ENCODE peak calls at places on chromosomes 3 and 15, in seven cellular contexts. U is tibial nerve, P is A549, M is ovary, R is stomach, I is suprapubic skin, G is transverse colon. W is an unnamed sample.

GRCh38 chr15:57859130-57859685 is 152.7 kb downstream of the POLR2M start:
- DNase-seq in U (no peak), P (no peak), M (no peak), R (no peak), I (no peak), G (no peak), W (peak; percentile 60)

GRCh38 chr3:122398920-122399319 is 14.9 kb downstream of the FAM162A start:
- DNase-seq in U (no peak), P (no peak), M (no peak), R (no peak), I (no peak), G (no peak), W (no peak)

GRCh38 chr3:45692866-45693265 is 3.7 kb downstream of the SACM1L start:
- DNase-seq in U (no peak), P (no peak), M (no peak), R (no peak), I (no peak), G (no peak), W (no peak)

GRCh38 chr3:65439641-65440040 is 599.1 kb downstream of the MAGI1 start:
- DNase-seq in U (peak; percentile 39), P (peak; percentile 46), M (peak; percentile 9), R (peak; percentile 37), I (no peak), G (peak; percentile 35), W (no peak)

GRCh38 chr3:184656991-184657669 is 54.7 kb downstream of the MAGEF1 start:
- DNase-seq in U (no peak), P (no peak), M (no peak), R (no peak), I (no peak), G (no peak), W (no peak)

GRCh38 chr3:171772427-171773056 is 37.7 kb downstream of the PLD1 start:
- DNase-seq in U (peak; percentile 79), P (peak; percentile 55), M (peak; percentile 60), R (peak; percentile 60), I (no peak), G (peak; percentile 61), W (no peak)

GRCh38 chr3:184477940-184478339 is 83.6 kb upstream of the EPHB3 start:
- DNase-seq in U (no peak), P (no peak), M (no peak), R (no peak), I (no peak), G (no peak), W (peak; percentile 8)

GRCh38 chr3:31704156-31704555 is 171.4 kb downstream of the STT3B start:
- DNase-seq in U (no peak), P (no peak), M (no peak), R (no peak), I (no peak), G (no peak), W (no peak)

GRCh38 chr15:29936353-29937049 is 114.2 kb upstream of the TJP1 start:
- DNase-seq in U (no peak), P (no peak), M (no peak), R (no peak), I (no peak), G (no peak), W (no peak)

GRCh38 chr3:339346-339745 is 142.8 kb downstream of the CHL1 start:
- DNase-seq in U (no peak), P (no peak), M (no peak), R (no peak), I (no peak), G (no peak), W (no peak)

GRCh38 chr3:179713643-179714090 is 60.8 kb downstream of the USP13 start:
- DNase-seq in U (no peak), P (no peak), M (no peak), R (no peak), I (no peak), G (no peak), W (no peak)

GRCh38 chr15:91268510-91268909 is 168.5 kb downstream of the SV2B start:
- DNase-seq in U (no peak), P (peak; percentile 49), M (no peak), R (no peak), I (no peak), G (no peak), W (no peak)

GRCh38 chr3:24521306-24522154 is 26.9 kb upstream of the THRB start:
- DNase-seq in U (peak; percentile 16), P (peak; percentile 28), M (peak; percentile 28), R (peak; percentile 65), I (peak; percentile 73), G (peak; percentile 62), W (no peak)

GRCh38 chr3:71444028-71444860 is 139.3 kb downstream of the FOXP1 start:
- DNase-seq in U (peak; percentile 39), P (no peak), M (no peak), R (peak; percentile 49), I (no peak), G (peak; percentile 64), W (no peak)

GRCh38 chr3:158532099-158532734 is 38.8 kb upstream of the MLF1 start:
- DNase-seq in U (peak; percentile 17), P (peak; percentile 71), M (no peak), R (no peak), I (no peak), G (no peak), W (no peak)

GRCh38 chr3:124834723-124835718 is 52.1 kb downstream of the ITGB5 start:
- DNase-seq in U (no peak), P (peak; percentile 91), M (peak; percentile 65), R (peak; percentile 80), I (peak; percentile 68), G (peak; percentile 75), W (no peak)
- TF ChIP-seq EP300 in U (no peak), P (peak; percentile 8), M (no peak), R (no peak), I (no peak), G (no peak), W (no peak)

GRCh38 chr15:25054329-25054728 is 99.5 kb downstream of the SNRPN start:
- DNase-seq in U (no peak), P (no peak), M (no peak), R (peak; percentile 19), I (no peak), G (no peak), W (no peak)
- H3K9me3 ChIP-seq in U (peaks cover 100% of the 10 kb centered on the region), P (peaks cover 68% of the 10 kb centered on the region), M (peaks cover 56% of the 10 kb centered on the region), R (peaks cover 96% of the 10 kb centered on the region), I (peaks cover 98% of the 10 kb centered on the region), G (peaks cover 99% of the 10 kb centered on the region), W (peaks cover 100% of the 10 kb centered on the region)

GRCh38 chr3:167032267-167032876 is 347.7 kb downstream of the ZBBX start:
- DNase-seq in U (no peak), P (peak; percentile 55), M (no peak), R (no peak), I (no peak), G (no peak), W (no peak)
- TF ChIP-seq CTCF in U (no peak), P (peak; percentile 36), M (no peak), R (no peak), I (no peak), G (no peak), W (peak; percentile 43)

DNA sequence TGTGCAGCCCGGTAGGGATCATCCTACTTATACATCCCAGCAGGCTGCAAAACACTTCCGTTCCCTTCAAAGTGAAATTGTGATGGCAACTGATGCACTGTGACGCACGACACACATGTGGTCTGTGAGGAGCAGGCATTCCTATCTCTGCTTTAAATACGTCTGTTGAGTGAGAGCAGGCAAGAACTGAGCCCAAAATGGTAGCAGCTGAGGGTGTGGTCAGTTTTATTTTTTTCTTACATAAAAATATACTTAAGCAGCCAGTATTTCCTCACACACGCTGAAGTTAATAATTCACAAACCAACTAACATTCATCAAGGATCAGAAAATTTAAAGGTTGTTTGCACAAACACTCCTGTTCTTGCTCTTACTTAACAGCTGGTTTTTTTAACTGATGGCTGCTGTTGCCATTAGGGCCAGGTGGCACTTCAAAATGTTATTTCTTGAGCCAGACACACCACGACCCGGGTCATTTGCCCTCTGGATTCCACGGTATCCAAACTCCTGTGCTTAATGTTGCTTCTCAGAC is 23.9 kb downstream of the LRIG1 start:
- DNase-seq in U (no peak), P (no peak), M (no peak), R (no peak), I (no peak), G (peak; percentile 41), W (no peak)
- TF ChIP-seq EP300 in U (no peak), P (no peak), M (no peak), R (peak; percentile 55), I (no peak), G (peak; percentile 56), W (no peak)

DNA sequence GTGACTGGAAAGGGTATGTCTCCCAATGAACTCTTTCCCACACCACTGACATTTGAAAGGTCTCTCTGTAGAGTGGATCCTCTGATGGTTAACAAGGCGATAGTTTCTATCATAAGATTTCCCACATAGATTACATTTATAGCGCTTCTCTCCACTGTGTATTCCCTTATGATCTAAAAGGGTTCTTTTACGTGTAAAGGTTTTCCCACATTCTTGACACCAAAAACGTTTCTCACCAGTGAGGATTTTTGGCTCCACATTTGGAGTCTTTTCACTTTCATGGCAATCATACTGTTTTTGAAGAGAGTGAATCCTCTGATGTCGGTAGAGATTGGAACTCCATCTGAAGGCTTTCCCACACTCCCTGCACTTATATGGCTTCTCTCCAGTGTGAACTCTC is 30.5 kb downstream of the ZNF445 start:
- DNase-seq in U (no peak), P (no peak), M (no peak), R (no peak), I (no peak), G (no peak), W (no peak)
- H3K9me3 ChIP-seq in U (peaks cover 11% of the 10 kb centered on the region), P (peaks cover 72% of the 10 kb centered on the region), M (no peaks in the 10 kb centered on the region), R (no peaks in the 10 kb centered on the region), I (no peaks in the 10 kb centered on the region), G (peaks cover 10% of the 10 kb centered on the region), W (no peaks in the 10 kb centered on the region)

DNA sequence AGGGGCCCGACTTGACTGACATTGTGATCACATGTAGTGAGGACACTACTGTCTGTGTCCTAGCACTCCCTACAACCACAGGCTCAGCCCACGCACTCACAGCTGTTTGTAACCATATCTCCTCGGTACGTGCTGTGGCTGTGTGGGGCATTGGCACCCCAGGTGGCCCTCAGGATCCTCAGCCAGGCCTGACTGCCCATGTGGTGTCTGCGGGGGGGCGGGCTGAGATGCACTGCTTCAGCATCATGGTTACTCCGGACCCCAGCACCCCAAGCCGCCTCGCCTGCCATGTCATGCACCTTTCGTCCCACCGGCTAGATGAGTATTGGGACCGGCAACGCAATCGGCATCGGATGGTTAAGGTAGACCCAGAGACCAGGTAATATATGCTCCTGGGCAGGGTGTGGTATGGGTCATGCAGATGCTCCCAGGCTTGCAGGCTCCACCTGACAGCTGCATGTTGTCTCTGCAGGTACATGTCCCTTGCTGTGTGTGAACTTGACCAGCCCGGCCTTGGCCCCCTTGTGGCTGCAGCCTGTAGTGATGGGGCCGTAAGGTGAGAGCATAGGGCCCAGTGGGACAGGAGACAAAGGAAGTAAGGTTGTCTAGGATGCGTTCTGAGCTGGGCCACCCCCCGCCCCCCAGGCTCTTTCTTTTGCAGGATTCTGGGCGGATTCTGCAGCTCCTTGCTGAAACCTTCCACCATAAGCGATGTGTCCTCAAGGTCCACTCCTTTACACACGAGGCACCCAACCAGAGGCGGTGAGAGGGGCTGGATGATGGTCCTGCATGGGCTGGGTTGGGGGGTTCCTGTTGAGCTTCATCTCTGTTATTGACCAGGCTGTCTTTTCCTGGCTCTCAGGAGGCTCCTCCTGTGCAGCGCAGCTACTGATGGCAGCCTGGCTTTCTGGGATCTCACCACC is 4.4 kb downstream of the DALRD3 start:
- DNase-seq in U (no peak), P (peak; percentile 63), M (no peak), R (peak; percentile 66), I (no peak), G (peak; percentile 66), W (no peak)
- TF ChIP-seq CTCF in U (no peak), P (peak; percentile 32), M (no peak), R (no peak), I (no peak), G (peak; percentile 56), W (peak; percentile 34)

GRCh38 chr3:188026191-188026968 is 127.6 kb upstream of the LPP start:
- DNase-seq in U (no peak), P (no peak), M (no peak), R (no peak), I (no peak), G (no peak), W (peak; percentile 88)
- TF ChIP-seq EP300 in U (no peak), P (no peak), M (no peak), R (no peak), I (no peak), G (no peak), W (no peak)